ENCODE peak calls at places on chromosomes 2 and 18, in four cellular contexts. B, L, I and S are unnamed samples.
A peak's percentile ranks its signal among the peaks of the same experiment; 100 is the strongest.

GRCh38 chr2:236042087-236042486 is 126.1 kb downstream of the GBX2 start:
- DNase-seq in B (no peak), L (no peak), I (no peak), S (no peak)

GRCh38 chr2:199315299-199316179 is 142.2 kb downstream of the SATB2 start:
- DNase-seq in L (no peak), I (peak; percentile 32), B (peak; percentile 17), S (peak; percentile 7)

GRCh38 chr2:8546319-8547283 is 135.3 kb upstream of the ID2 start:
- DNase-seq in I (peak; percentile 20), L (peak; percentile 44), B (no peak), S (no peak)

GRCh38 chr18:32049393-32050161 is 31.0 kb downstream of the RNF125 start:
- DNase-seq in L (no peak), B (peak; percentile 37), I (no peak), S (no peak)

GRCh38 chr2:8116661-8117060 is 565.2 kb upstream of the ID2 start:
- DNase-seq in B (no peak), L (no peak), I (no peak), S (no peak)

GRCh38 chr2:216430811-216431210 is 18.5 kb downstream of the SMARCAL1 start:
- DNase-seq in L (no peak), B (no peak), I (no peak), S (no peak)

GRCh38 chr2:43810427-43810826 is 28.2 kb downstream of the ABCG5 start:
- DNase-seq in L (no peak), B (no peak), I (no peak), S (no peak)

GRCh38 chr18:26482567-26482966 is 65.8 kb downstream of the KCTD1 start:
- DNase-seq in I (peak; percentile 85), B (peak; percentile 61), L (no peak), S (no peak)

GRCh38 chr2:2600466-2600865 is 269.4 kb upstream of the MYT1L start:
- DNase-seq in I (no peak), L (no peak), B (no peak), S (no peak)

GRCh38 chr2:19228720-19229119 is 129.7 kb downstream of the OSR1 start:
- DNase-seq in B (no peak), I (peak; percentile 86), L (no peak), S (no peak)

DNA sequence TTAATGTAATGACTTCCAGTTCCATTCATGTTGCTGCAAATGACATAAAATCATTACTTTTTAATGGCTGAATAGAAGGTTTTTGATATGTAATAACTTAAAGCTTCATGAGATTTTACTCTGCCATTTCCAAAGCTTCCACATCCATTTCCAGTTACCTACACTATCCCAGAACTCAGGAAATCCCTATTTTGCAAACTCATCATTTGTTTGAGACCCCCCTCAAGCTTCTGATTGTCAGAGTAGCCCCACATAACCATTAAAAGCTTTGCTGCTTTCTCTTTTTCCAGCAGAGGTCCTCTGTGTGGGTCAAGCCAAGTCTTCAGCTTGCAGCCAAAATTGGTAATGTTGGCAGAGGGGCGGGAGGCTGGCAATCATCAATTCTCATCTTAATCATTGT is 50.6 kb upstream of the IL1R1 start:
- DNase-seq in L (no peak), I (no peak), B (no peak), S (no peak)
- H3K9ac ChIP-seq in L (no peak overlapping the region), I (no peak overlapping the region), B (no peak overlapping the region), S (no peak overlapping the region)

GRCh38 chr18:35592298-35592697 is 10.8 kb downstream of the GALNT1 start:
- DNase-seq in L (no peak), B (no peak), I (no peak), S (no peak)
- H3K9ac ChIP-seq in L (no peak overlapping the region), B (no peak overlapping the region), I (no peak overlapping the region), S (no peak overlapping the region)

GRCh38 chr2:68837861-68838341 is 33.3 kb downstream of the BMP10 start:
- DNase-seq in L (no peak), I (no peak), B (no peak), S (no peak)
- H3K9ac ChIP-seq in L (no peak overlapping the region), I (no peak overlapping the region), B (no peak overlapping the region), S (no peak overlapping the region)

GRCh38 chr2:70627499-70627898 is 73.9 kb upstream of the TGFA start:
- DNase-seq in L (no peak), I (no peak), B (peak; percentile 76), S (peak; percentile 9)

GRCh38 chr2:70632388-70632787 is 78.8 kb upstream of the TGFA start:
- DNase-seq in B (no peak), I (no peak), L (no peak), S (no peak)

GRCh38 chr2:70630761-70631160 is 77.1 kb upstream of the TGFA start:
- DNase-seq in I (no peak), L (no peak), B (no peak), S (no peak)

DNA sequence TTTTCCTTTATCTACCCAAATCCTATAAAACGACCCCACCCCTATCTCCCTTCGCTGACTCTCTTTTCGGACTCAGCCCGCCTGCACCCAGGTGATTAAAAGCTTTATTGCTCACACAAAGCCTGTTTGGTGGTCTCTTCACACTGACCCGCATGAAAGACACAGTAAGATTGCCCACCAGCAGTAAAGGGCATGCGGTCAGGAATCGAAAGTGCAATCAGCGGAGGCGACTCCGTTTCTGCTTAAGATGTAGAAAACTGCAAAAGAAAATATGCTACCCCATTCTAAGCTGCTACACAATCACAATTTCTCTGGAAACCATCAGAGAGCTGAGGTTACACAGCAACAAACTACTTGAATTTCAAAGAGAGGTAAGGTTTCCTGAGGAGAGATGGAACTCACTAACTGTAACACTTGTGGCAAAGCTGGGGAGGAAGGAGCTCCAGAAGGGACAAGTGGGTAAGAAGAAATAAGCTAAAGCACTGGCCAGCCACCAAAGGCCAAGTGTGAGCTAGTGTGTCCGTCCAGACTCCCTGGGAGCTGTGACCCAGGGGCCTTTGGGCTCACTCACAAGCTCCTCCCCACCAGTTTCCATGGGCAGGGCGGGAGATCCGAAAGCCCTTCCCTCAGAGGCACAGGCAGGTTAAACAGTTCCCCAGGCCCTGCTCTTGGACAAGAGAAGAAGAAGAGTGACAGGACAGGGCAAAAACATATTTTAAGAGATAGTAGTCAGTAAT is 72.8 kb upstream of the TGFA start:
- DNase-seq in I (peak; percentile 73), B (no peak), L (no peak), S (no peak)
- H3K9ac ChIP-seq in I (peak overlapping the region; percentile 20), B (no peak overlapping the region), L (no peak overlapping the region), S (no peak overlapping the region)

DNA sequence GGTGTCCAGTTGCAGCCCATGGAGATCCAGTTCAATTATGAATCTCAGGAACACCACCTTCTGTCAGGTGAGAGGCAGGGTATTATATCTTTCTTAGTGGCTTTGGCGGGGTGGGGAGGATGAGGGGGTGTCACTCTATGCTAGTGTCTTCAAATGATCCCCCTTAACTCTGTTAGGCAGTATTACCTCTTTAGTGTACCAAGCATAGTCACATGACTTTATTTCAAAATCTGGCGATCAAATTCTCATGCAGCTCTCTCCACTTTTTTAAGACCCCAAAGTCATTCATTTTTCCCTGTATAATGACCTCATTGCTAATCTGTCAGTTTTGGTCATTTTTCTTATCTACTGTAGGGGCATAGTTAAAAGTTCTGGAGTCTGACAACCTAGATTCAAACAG is 1.1 kb upstream of the ZSCAN30 start:
- DNase-seq in L (no peak), B (no peak), I (no peak), S (no peak)
- H3K9ac ChIP-seq in L (peak overlapping the region; percentile 85), B (peak overlapping the region; percentile 92), I (peak overlapping the region; percentile 92), S (peak overlapping the region; percentile 94)

GRCh38 chr2:64591188-64591587 is 62.5 kb downstream of the SERTAD2 start:
- DNase-seq in L (no peak), I (no peak), B (no peak), S (no peak)
- H3K9ac ChIP-seq in L (no peak overlapping the region), I (no peak overlapping the region), B (no peak overlapping the region), S (no peak overlapping the region)